ENCODE peak calls at places on chromosome 16, in four cellular contexts. One of them, this sample, is unnamed.

GRCh38 chr16:82585675-82586074 is 41.1 kb upstream of the CDH13 start:
- DNase-seq in A549: no peak
- DNase-seq in ovary: no peak
- DNase-seq in stomach: no peak
- DNase-seq in this sample: no peak

GRCh38 chr16:3542601-3543373 is 34.4 kb downstream of the NLRC3 start:
- DNase-seq in A549: no peak
- DNase-seq in ovary: no peak
- DNase-seq in stomach: no peak
- DNase-seq in this sample: no peak

GRCh38 chr16:2090819-2091721 is 43.3 kb downstream of the TSC2 start:
- DNase-seq in A549: no peak
- DNase-seq in ovary: peak; percentile 66
- DNase-seq in stomach: peak; percentile 94
- DNase-seq in this sample: no peak

GRCh38 chr16:787978-788398 is at the start of gene RPUSD1:
- DNase-seq in A549: no peak
- DNase-seq in ovary: no peak
- DNase-seq in stomach: no peak
- DNase-seq in this sample: no peak

GRCh38 chr16:1188781-1189189 is 35.9 kb downstream of the CACNA1H start:
- DNase-seq in A549: no peak
- DNase-seq in ovary: peak; percentile 69
- DNase-seq in stomach: peak; percentile 58
- DNase-seq in this sample: no peak

GRCh38 chr16:25063865-25064264 is 47.7 kb upstream of the LCMT1 start:
- DNase-seq in A549: no peak
- DNase-seq in ovary: no peak
- DNase-seq in stomach: no peak
- DNase-seq in this sample: no peak

GRCh38 chr16:6374816-6375215 is 957.8 kb upstream of the RBFOX1 start:
- DNase-seq in A549: no peak
- DNase-seq in ovary: no peak
- DNase-seq in stomach: no peak
- DNase-seq in this sample: no peak

GRCh38 chr16:2838928-2839327 is 8.8 kb downstream of the ZG16B start:
- DNase-seq in A549: peak; percentile 85
- DNase-seq in ovary: no peak
- DNase-seq in stomach: peak; percentile 79
- DNase-seq in this sample: no peak

GRCh38 chr16:68298907-68299515 is 11.7 kb downstream of the SLC7A6OS start:
- DNase-seq in A549: no peak
- DNase-seq in ovary: no peak
- DNase-seq in stomach: peak; percentile 38
- DNase-seq in this sample: peak; percentile 88

GRCh38 chr16:67883872-67884261 is 818 bp upstream of the NRN1L start:
- DNase-seq in A549: peak; percentile 92
- DNase-seq in ovary: peak; percentile 63
- DNase-seq in stomach: peak; percentile 76
- DNase-seq in this sample: peak; percentile 80

GRCh38 chr16:83138976-83139690 is 512.4 kb downstream of the CDH13 start:
- DNase-seq in A549: no peak
- DNase-seq in ovary: no peak
- DNase-seq in stomach: no peak
- DNase-seq in this sample: no peak

GRCh38 chr16:14354561-14355351 is 275.3 kb downstream of the PARN start:
- DNase-seq in A549: no peak
- DNase-seq in ovary: no peak
- DNase-seq in stomach: no peak
- DNase-seq in this sample: no peak

GRCh38 chr16:8564934-8565345 is 25.4 kb downstream of the TMEM114 start:
- DNase-seq in A549: no peak
- DNase-seq in ovary: no peak
- DNase-seq in stomach: no peak
- DNase-seq in this sample: no peak

GRCh38 chr16:69537706-69538080 is 28.1 kb upstream of the NFAT5 start:
- DNase-seq in A549: no peak
- DNase-seq in ovary: no peak
- DNase-seq in stomach: no peak
- DNase-seq in this sample: no peak

GRCh38 chr16:83336630-83337029 is 471.1 kb upstream of the HSBP1 start:
- DNase-seq in A549: no peak
- DNase-seq in ovary: no peak
- DNase-seq in stomach: no peak
- DNase-seq in this sample: no peak

GRCh38 chr16:50619702-50620491 is 61.2 kb downstream of the SNX20 start:
- DNase-seq in A549: no peak
- DNase-seq in ovary: no peak
- DNase-seq in stomach: no peak
- DNase-seq in this sample: no peak

GRCh38 chr16:50621452-50621792 is 59.7 kb downstream of the SNX20 start:
- DNase-seq in A549: no peak
- DNase-seq in ovary: no peak
- DNase-seq in stomach: no peak
- DNase-seq in this sample: no peak

GRCh38 chr16:50620646-50621451 is 60.3 kb downstream of the SNX20 start:
- DNase-seq in A549: no peak
- DNase-seq in ovary: no peak
- DNase-seq in stomach: no peak
- DNase-seq in this sample: no peak

GRCh38 chr16:50622643-50623369 is 58.3 kb downstream of the SNX20 start:
- DNase-seq in A549: no peak
- DNase-seq in ovary: no peak
- DNase-seq in stomach: no peak
- DNase-seq in this sample: no peak

GRCh38 chr16:50622029-50622428 is 59.1 kb downstream of the SNX20 start:
- DNase-seq in A549: no peak
- DNase-seq in ovary: no peak
- DNase-seq in stomach: no peak
- DNase-seq in this sample: no peak
- TF ChIP-seq POLR2A in A549: no peak
- TF ChIP-seq POLR2A in ovary: no peak
- TF ChIP-seq POLR2A in stomach: no peak
- TF ChIP-seq POLR2A in this sample: no peak

DNA sequence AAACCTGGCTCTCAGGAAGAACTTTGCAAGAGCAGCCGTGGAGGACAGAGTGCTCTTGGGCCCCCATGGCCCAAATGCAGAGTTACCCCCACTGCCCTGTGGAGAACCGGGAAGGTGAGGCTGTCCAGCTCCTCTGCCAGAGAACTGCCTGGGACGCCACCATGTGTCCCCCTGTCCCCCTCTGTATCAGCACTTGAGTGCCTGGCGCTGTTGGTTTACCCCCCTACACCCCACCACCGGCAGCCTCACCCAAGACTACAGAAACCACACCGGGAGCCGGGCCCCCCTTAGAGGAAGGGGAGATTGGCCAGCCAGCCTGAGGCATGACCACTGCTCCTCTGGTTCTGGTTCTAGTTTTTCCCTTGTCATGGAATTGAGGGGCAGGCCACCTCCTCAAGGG is 20.9 kb downstream of the LDHD start:
- DNase-seq in A549: no peak
- DNase-seq in ovary: no peak
- DNase-seq in stomach: no peak
- DNase-seq in this sample: no peak
- H3K27ac ChIP-seq in A549: no peak overlapping the region
- H3K27ac ChIP-seq in ovary: no peak overlapping the region
- H3K27ac ChIP-seq in stomach: peak overlapping the region; percentile 44
- H3K27ac ChIP-seq in this sample: peak overlapping the region; percentile 35

GRCh38 chr16:27248036-27248435 is 20.5 kb downstream of the NSMCE1 start:
- DNase-seq in A549: no peak
- DNase-seq in ovary: no peak
- DNase-seq in stomach: no peak
- DNase-seq in this sample: no peak

GRCh38 chr16:27246439-27246838 is 22.1 kb downstream of the NSMCE1 start:
- DNase-seq in A549: no peak
- DNase-seq in ovary: peak; percentile 13
- DNase-seq in stomach: no peak
- DNase-seq in this sample: no peak

GRCh38 chr16:27243725-27244362 is 24.7 kb downstream of the NSMCE1 start:
- DNase-seq in A549: no peak
- DNase-seq in ovary: peak; percentile 10
- DNase-seq in stomach: no peak
- DNase-seq in this sample: no peak

GRCh38 chr16:27244363-27244755 is 24.2 kb downstream of the NSMCE1 start:
- DNase-seq in A549: no peak
- DNase-seq in ovary: peak; percentile 14
- DNase-seq in stomach: no peak
- DNase-seq in this sample: no peak

GRCh38 chr16:27245276-27246231 is 23.0 kb downstream of the NSMCE1 start:
- DNase-seq in A549: peak; percentile 65
- DNase-seq in ovary: peak; percentile 55
- DNase-seq in stomach: no peak
- DNase-seq in this sample: no peak
- TF ChIP-seq EP300 in A549: no peak
- TF ChIP-seq EP300 in ovary: no peak
- TF ChIP-seq EP300 in stomach: peak; percentile 33
- TF ChIP-seq EP300 in this sample: no peak

DNA sequence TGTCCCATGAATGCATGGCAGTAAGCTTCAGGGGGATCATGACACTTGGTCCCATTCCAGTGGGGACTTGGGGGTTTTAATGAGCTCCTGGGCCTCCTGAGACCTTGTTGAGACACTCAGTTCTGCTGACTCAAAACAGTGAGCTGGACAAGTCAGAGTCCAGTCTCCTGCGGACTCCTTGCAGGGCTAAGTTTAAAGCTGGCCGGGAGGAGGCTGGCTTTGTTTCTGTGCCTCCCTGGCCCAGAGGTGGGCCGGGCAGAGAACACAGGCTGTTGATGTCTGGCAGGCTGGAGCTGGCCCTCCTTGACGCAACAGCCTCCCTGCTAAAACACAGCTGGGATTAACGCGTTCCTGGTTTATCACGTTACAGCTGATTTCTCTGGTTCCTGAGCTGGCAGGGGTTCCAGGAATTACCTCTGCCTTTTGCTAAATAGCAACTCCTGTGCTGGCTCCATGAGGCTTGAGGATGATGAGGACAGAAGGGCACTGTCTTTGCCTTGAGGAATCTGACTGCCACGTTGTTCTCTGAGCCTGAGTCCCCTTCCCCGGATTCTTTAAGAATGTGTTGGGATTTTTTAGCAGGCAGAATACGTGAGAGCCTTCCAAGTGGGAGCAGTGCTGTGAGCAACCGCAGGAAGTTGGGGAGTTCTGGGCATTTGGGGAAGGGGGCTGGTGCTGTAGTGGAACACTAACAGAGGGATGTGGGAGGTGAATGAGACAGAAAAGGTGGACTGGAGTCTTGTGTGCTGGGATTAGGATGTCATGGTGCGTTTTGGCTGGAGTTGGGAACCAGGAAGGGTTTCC is 2.0 kb downstream of the GPT2 start:
- DNase-seq in A549: no peak
- DNase-seq in ovary: no peak
- DNase-seq in stomach: peak; percentile 77
- DNase-seq in this sample: no peak
- TF ChIP-seq POLR2A in A549: no peak
- TF ChIP-seq POLR2A in ovary: no peak
- TF ChIP-seq POLR2A in stomach: no peak
- TF ChIP-seq POLR2A in this sample: no peak

DNA sequence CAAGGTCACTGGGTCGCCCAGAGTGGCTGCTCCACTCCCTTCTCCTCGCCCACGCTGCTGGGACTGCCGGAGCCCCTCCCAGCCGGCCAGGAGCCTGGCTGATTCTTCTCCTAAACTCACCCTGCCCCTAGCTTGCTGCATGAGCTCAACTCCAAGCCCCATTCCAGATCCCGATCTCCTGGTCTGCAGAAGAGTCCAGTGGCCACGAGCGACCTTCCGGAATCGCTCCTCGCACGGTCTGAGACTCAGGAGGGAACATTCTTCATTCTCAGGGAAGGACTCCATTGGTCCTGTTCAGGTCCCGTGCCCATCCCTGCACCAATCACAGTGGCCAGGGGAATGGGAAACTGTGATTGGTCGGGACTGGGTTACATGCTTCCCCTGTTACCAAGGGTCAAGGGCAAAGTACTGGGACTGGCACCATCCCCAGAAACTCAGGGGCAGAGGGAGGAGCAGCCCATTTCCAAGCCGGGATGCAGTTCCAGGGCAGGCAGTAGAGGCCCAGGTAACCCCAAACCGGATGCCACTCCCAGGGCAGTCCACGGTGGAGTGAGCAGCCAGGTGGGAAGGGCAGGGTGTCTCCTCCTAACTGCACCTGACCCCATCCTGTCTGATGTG is 24.5 kb upstream of the CIBAR2 start:
- DNase-seq in A549: no peak
- DNase-seq in ovary: peak; percentile 77
- DNase-seq in stomach: peak; percentile 31
- DNase-seq in this sample: no peak
- H3K27ac ChIP-seq in A549: peak overlapping the region; percentile 62
- H3K27ac ChIP-seq in ovary: peak overlapping the region; percentile 16
- H3K27ac ChIP-seq in stomach: peak overlapping the region; percentile 68
- H3K27ac ChIP-seq in this sample: peak overlapping the region; percentile 69

DNA sequence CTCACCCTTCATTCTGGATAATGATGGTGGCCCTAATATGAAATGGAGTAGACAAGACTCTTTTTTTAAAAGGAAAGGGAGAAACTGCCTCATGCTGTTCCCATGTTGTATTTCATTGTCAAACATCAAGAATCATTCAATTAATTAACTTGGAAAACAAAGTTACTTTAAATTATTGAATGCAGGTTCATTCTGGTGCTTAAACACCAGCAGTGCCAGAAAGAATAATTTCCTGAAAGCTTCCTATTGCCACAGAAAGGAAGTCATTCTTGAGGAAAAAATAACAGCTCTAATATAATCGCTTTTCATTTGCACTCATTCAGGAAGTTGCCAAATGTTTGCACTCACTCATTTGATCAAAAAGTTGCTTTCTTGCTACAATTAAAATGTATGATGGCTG is 497.1 kb upstream of the CDH11 start:
- DNase-seq in A549: no peak
- DNase-seq in ovary: no peak
- DNase-seq in stomach: no peak
- DNase-seq in this sample: no peak
- TF ChIP-seq EP300 in A549: no peak
- TF ChIP-seq EP300 in ovary: no peak
- TF ChIP-seq EP300 in stomach: no peak
- TF ChIP-seq EP300 in this sample: no peak

GRCh38 chr16:22192261-22193133 is 13.6 kb upstream of the EEF2K start:
- DNase-seq in A549: no peak
- DNase-seq in ovary: peak; percentile 91
- DNase-seq in stomach: peak; percentile 78
- DNase-seq in this sample: peak; percentile 95
- TF ChIP-seq POLR2A in A549: no peak
- TF ChIP-seq POLR2A in ovary: peak; percentile 36
- TF ChIP-seq POLR2A in stomach: peak; percentile 19
- TF ChIP-seq POLR2A in this sample: no peak

DNA sequence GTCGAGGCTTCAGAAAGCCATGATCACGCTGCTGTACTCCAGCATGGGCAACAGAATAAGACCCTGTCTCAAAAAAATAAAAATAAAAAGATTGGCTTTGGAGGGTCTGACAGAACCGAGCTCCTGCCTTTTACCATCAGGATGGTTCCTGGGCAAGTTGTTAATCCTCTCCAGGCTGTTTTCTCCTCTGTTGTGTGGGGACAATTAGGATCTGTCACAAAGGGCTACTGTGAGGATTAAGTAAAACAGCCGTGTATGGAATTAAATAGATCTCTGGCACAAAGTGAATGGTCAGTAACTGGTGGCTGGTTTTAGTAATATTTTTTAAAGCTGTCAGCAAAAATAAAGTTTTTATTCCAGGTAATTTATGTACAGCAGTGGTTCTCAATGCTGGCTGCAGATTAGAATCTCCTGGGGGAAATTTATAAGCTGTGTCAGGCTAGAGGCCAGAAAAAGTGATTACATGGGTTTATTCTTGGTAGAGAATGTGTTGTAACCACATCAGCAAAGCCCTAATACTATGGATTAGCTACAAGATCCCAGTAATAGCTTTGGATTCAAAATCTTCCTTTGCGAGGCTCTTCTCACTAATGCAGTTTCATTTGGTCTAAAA is 47.2 kb downstream of the GPRC5B start:
- DNase-seq in A549: no peak
- DNase-seq in ovary: no peak
- DNase-seq in stomach: no peak
- DNase-seq in this sample: no peak
- H3K27ac ChIP-seq in A549: no peak overlapping the region
- H3K27ac ChIP-seq in ovary: no peak overlapping the region
- H3K27ac ChIP-seq in stomach: no peak overlapping the region
- H3K27ac ChIP-seq in this sample: no peak overlapping the region

This sample was measured in suprapubic skin.